ENCODE peak calls at places on chromosome 5, in seven cellular contexts. T is kidney, D is breast epithelium, F is H9, X is stomach, Q is A549, I is mesendoderm. B is an unnamed sample.
A peak's percentile ranks its signal among the peaks of the same experiment; 100 is the strongest.

GRCh38 chr5:148075529-148075928 is 11.7 kb downstream of the SPINK5 start:
- DNase-seq in D (no peak), I (no peak), F (no peak), Q (no peak), T (no peak), X (no peak), B (no peak)

GRCh38 chr5:84378420-84378819 is 6.3 kb downstream of the EDIL3 start:
- DNase-seq in I (no peak), X (no peak), F (no peak), D (no peak), T (no peak), Q (no peak), B (no peak)

GRCh38 chr5:108818613-108819272 is 71.0 kb downstream of the FER start:
- DNase-seq in Q (peak; percentile 13), I (no peak), X (no peak), F (no peak), D (no peak), T (no peak), B (no peak)

GRCh38 chr5:14757853-14758252 is 93.3 kb downstream of the OTULIN start:
- DNase-seq in I (no peak), F (no peak), X (no peak), T (no peak), Q (no peak), D (no peak), B (no peak)

GRCh38 chr5:138955013-138955660 is 80.0 kb upstream of the LRRTM2 start:
- DNase-seq in X (peak; percentile 24), F (no peak), I (no peak), Q (no peak), D (no peak), T (peak; percentile 89), B (peak; percentile 53)

GRCh38 chr5:133287500-133287899 is 235.7 kb downstream of the HSPA4 start:
- DNase-seq in T (no peak), F (peak; percentile 67), X (peak; percentile 55), Q (peak; percentile 53), I (peak; percentile 38), D (no peak), B (no peak)

GRCh38 chr5:141753971-141754713 is 72.1 kb upstream of the ARAP3 start:
- DNase-seq in T (no peak), Q (peak; percentile 34), F (peak; percentile 64), I (peak; percentile 84), X (peak; percentile 29), D (no peak), B (no peak)

GRCh38 chr5:88236866-88237642 is 31.6 kb downstream of the TMEM161B start:
- DNase-seq in I (peak; percentile 51), D (no peak), F (no peak), X (no peak), T (no peak), Q (no peak), B (no peak)

GRCh38 chr5:1934056-1934394 is 51.3 kb upstream of the IRX4 start:
- DNase-seq in I (peak; percentile 16), F (peak; percentile 28), D (no peak), X (no peak), T (no peak), Q (no peak), B (no peak)

GRCh38 chr5:50768650-50769049 is 102.2 kb downstream of the PARP8 start:
- DNase-seq in I (no peak), T (no peak), Q (no peak), F (no peak), D (no peak), X (no peak), B (no peak)

GRCh38 chr5:173744527-173744926 is 128.1 kb upstream of the BOD1 start:
- DNase-seq in T (no peak), Q (no peak), X (no peak), F (no peak), I (peak; percentile 81), D (no peak), B (no peak)

GRCh38 chr5:141326088-141326854 is 4.0 kb upstream of the PCDHGA1 start:
- DNase-seq in Q (peak; percentile 51), T (no peak), X (peak; percentile 32), I (peak; percentile 88), D (peak; percentile 75), F (peak; percentile 82), B (peak; percentile 43)

GRCh38 chr5:108579236-108579635 is 168.5 kb upstream of the FER start:
- DNase-seq in I (peak; percentile 25), D (no peak), Q (no peak), T (no peak), X (no peak), F (peak; percentile 40), B (no peak)

GRCh38 chr5:34735436-34736426 is 79.6 kb downstream of the RAI14 start:
- DNase-seq in X (no peak), D (no peak), I (peak; percentile 40), Q (no peak), F (peak; percentile 41), T (no peak), B (no peak)

GRCh38 chr5:175854231-175855040 is 16.9 kb upstream of the CPLX2 start:
- DNase-seq in D (no peak), T (no peak), F (no peak), I (no peak), Q (peak; percentile 99), X (peak; percentile 33), B (no peak)

GRCh38 chr5:78979117-78979742 is 5.9 kb downstream of the ARSB start:
- DNase-seq in T (no peak), Q (no peak), F (no peak), X (no peak), D (no peak), I (no peak), B (no peak)

GRCh38 chr5:74262810-74263209 is 377.7 kb downstream of the ENC1 start:
- DNase-seq in T (no peak), F (no peak), Q (no peak), X (no peak), I (no peak), D (no peak), B (no peak)
- H3K4me1 ChIP-seq in T (no peaks in the 10 kb centered on the region), F (no peaks in the 10 kb centered on the region), Q (no peaks in the 10 kb centered on the region), X (peaks cover 10% of the 10 kb centered on the region), I (no peaks in the 10 kb centered on the region), D (no peaks in the 10 kb centered on the region), B (peaks cover 7% of the 10 kb centered on the region)

DNA sequence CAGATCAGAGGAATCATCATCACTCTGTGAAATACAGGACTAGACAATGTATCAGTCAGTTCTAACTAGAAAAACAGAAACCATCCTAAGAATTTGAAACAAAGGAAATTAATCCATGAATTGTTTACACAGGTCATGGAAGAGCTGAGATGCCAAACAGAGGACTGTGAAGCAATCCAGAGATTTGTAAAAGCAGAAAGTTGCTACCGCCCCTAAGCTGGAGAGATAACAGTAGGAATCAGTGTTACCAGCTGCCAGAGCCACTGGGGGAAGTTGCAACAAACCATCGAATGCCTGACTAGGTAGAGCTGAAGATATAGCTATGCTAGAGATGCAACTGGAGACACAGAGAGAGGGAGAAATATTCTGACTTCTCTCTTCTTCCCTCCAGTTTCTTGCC is 10.4 kb upstream of the MIER3 start:
- DNase-seq in Q (no peak), X (no peak), F (no peak), T (no peak), I (peak; percentile 7), D (no peak), B (no peak)
- H3K4me1 ChIP-seq in Q (no peaks in the 10 kb centered on the region), X (no peaks in the 10 kb centered on the region), F (no peaks in the 10 kb centered on the region), T (no peaks in the 10 kb centered on the region), I (no peaks in the 10 kb centered on the region), D (no peaks in the 10 kb centered on the region), B (no peaks in the 10 kb centered on the region)

DNA sequence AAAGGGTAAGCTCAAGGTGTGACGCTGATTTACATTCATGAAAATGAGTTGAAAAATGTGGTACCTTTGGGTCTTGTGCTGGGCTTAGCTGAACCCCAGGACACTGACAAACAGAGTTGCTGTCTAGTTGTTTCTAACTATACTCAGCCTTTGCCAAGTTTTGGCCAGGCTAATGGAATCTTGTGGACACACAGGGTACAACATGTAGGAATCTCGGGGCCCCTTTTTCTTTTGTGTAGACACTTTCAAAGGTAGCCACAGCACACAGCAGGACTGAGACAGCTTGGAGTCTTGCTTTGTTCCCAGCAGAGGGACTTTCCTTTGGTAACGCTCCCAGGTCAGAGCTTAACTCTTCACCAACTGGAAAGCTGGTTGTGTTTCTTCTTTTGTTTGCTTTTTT is 7.8 kb downstream of the LIX1 start:
- DNase-seq in D (no peak), I (peak; percentile 62), Q (no peak), X (no peak), T (no peak), F (peak; percentile 57), B (no peak)
- H3K4me1 ChIP-seq in D (no peaks in the 10 kb centered on the region), I (peaks cover 11% of the 10 kb centered on the region), Q (no peaks in the 10 kb centered on the region), X (peaks cover 10% of the 10 kb centered on the region), T (no peaks in the 10 kb centered on the region), F (no peaks in the 10 kb centered on the region), B (no peaks in the 10 kb centered on the region)

GRCh38 chr5:180803181-180804128 is 849 bp upstream of the MGAT1 start:
- DNase-seq in I (peak; percentile 84), X (peak; percentile 69), Q (no peak), T (peak; percentile 91), D (no peak), F (no peak), B (peak; percentile 92)

GRCh38 chr5:180807654-180808414 is 5.2 kb upstream of the MGAT1 start:
- DNase-seq in T (no peak), I (no peak), Q (no peak), X (no peak), D (no peak), F (no peak), B (peak; percentile 22)

GRCh38 chr5:180808461-180809000 is 5.9 kb upstream of the MGAT1 start:
- DNase-seq in X (no peak), I (no peak), Q (no peak), F (no peak), T (peak; percentile 48), D (no peak), B (peak; percentile 30)

GRCh38 chr5:180804129-180804601 is 1.6 kb upstream of the MGAT1 start:
- DNase-seq in X (no peak), I (no peak), D (no peak), F (no peak), Q (no peak), T (peak; percentile 66), B (peak; percentile 76)

DNA sequence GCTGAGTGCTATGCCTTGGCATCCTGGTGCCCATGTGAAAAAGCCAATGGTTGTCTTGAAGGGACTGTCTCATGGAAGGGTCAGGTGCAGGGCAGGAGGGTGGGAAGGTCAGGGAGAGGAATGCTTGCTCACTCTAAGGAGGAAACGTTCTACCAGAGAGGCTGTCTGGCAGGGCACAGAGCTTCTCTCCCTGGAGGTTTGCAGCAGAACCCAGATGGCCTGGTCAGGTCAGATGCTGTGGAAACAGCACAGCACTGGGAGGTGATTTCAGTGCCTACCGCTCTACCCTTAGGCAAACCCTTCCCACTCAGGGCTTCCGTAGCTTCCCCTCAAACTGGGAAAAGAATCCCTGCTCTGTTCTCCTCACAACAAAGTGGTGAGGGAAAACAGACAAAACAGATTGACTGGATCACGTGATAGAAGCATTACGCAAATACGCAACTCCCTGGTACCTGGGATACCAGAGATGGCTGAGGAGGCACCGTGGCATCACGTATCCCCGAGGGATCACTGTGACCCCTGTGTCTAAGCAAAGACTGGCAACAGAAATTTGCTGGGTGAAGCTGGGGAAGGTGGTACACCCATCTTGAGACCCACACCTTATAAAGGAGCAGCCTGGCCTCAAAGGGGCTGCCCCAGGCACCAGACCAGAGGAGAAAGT is 3.9 kb upstream of the MGAT1 start:
- DNase-seq in I (no peak), D (no peak), F (no peak), Q (no peak), T (peak; percentile 36), X (no peak), B (no peak)
- H3K4me1 ChIP-seq in I (peaks cover 13% of the 10 kb centered on the region), D (peaks cover 27% of the 10 kb centered on the region), F (peaks cover 13% of the 10 kb centered on the region), Q (peaks cover 37% of the 10 kb centered on the region), T (peaks cover 53% of the 10 kb centered on the region), X (peaks cover 73% of the 10 kb centered on the region), B (peaks cover 45% of the 10 kb centered on the region)

DNA sequence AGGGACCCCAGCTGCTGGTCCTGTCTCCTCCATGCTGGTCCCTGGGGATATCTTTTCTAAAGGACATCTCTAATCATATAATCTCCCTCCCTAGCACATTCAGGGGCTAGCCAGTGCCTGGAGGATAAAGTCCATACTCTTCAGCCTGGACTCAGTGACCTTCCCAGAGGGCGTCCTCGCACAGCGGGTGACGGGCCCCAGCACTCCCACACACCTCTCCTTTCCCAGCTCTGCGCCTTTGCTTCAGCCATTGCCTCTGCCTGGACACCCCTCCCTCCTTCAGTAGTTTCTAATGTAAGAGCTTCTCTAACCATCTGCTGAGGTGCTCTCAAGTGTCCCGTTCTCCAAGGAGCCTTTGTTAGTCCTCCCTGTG is 15.2 kb upstream of the TNIP1 start:
- DNase-seq in T (no peak), Q (no peak), F (no peak), I (no peak), D (no peak), X (no peak), B (no peak)
- H3K4me1 ChIP-seq in T (peaks cover 39% of the 10 kb centered on the region), Q (peaks cover 37% of the 10 kb centered on the region), F (peaks cover 2% of the 10 kb centered on the region), I (peaks cover 3% of the 10 kb centered on the region), D (peaks cover 7% of the 10 kb centered on the region), X (peaks cover 64% of the 10 kb centered on the region), B (peaks cover 96% of the 10 kb centered on the region)

B was measured in left lung.